ENCODE peak calls at places on chromosomes 11 and 22, in ten cellular contexts. O is ovary, A is IMR-90, J is esophagus squamous epithelium, G is Peyer's patch, N is HCT116, V is uterus, R is transverse colon, C is testis, X is breast epithelium. T is an unnamed sample.

GRCh38 chr11:66039765-66040164 is 9.2 kb downstream of the GAL3ST3 start:
- DNase-seq in O (no peak), A (no peak), J (no peak), G (no peak), N (no peak), V (no peak), R (no peak), C (no peak), X (no peak), T (no peak)

GRCh38 chr11:122673706-122674105 is 18.2 kb downstream of the UBASH3B start:
- DNase-seq in O (no peak), A (peak; percentile 71), J (no peak), G (no peak), N (no peak), V (no peak), R (no peak), C (no peak), X (no peak), T (no peak)

GRCh38 chr11:114150671-114151070 is 91.2 kb downstream of the ZBTB16 start:
- DNase-seq in O (no peak), A (no peak), J (no peak), G (no peak), N (no peak), V (no peak), R (no peak), C (no peak), X (no peak), T (no peak)

GRCh38 chr22:28123989-28124766 is 205.1 kb upstream of the PITPNB start:
- DNase-seq in O (no peak), A (no peak), J (no peak), G (no peak), N (no peak), V (no peak), R (no peak), C (no peak), X (no peak), T (no peak)

GRCh38 chr11:11963842-11964773 is 44.3 kb downstream of the DKK3 start:
- DNase-seq in O (no peak), A (no peak), J (no peak), G (no peak), N (no peak), V (no peak), R (no peak), C (no peak), X (no peak), T (peak; percentile 85)

GRCh38 chr11:95922099-95922498 is 1.8 kb downstream of the MTMR2 start:
- DNase-seq in O (no peak), A (no peak), J (no peak), G (no peak), N (no peak), V (no peak), R (no peak), C (no peak), X (no peak), T (no peak)

GRCh38 chr11:11839718-11840117 is 2.1 kb upstream of the USP47 start:
- DNase-seq in O (no peak), A (no peak), J (no peak), G (no peak), N (no peak), V (no peak), R (no peak), C (no peak), X (no peak), T (no peak)

GRCh38 chr11:3165152-3165705 is at the start of gene OSBPL5:
- DNase-seq in O (peak; percentile 80), A (peak; percentile 59), J (no peak), G (peak; percentile 77), N (no peak), V (peak; percentile 82), R (peak; percentile 82), C (peak; percentile 77), X (peak; percentile 59), T (peak; percentile 72)

GRCh38 chr11:57482782-57483569 is 22.6 kb downstream of the RTN4RL2 start:
- DNase-seq in O (no peak), A (peak; percentile 21), J (no peak), G (peak; percentile 61), N (no peak), V (no peak), R (peak; percentile 35), C (peak; percentile 61), X (no peak), T (no peak)

GRCh38 chr11:119752946-119753345 is 23.9 kb upstream of the NECTIN1 start:
- DNase-seq in O (no peak), A (no peak), J (no peak), G (no peak), N (no peak), V (no peak), R (no peak), C (no peak), X (peak; percentile 45), T (no peak)

GRCh38 chr11:123977731-123978347 is at the start of gene OR10S1:
- DNase-seq in O (no peak), A (no peak), J (no peak), G (no peak), N (peak; percentile 48), V (no peak), R (no peak), C (no peak), X (no peak), T (no peak)

GRCh38 chr22:45007247-45007945 is 2.4 kb downstream of the PHF21B start:
- DNase-seq in O (peak; percentile 66), A (peak; percentile 27), J (no peak), G (no peak), N (no peak), V (peak; percentile 50), R (no peak), C (peak; percentile 80), X (no peak), T (peak; percentile 22)

GRCh38 chr11:3853935-3854659 is 1.4 kb upstream of the STIM1 start:
- DNase-seq in O (no peak), A (no peak), J (no peak), G (peak; percentile 90), N (no peak), V (peak; percentile 28), R (peak; percentile 60), C (peak; percentile 51), X (peak; percentile 46), T (no peak)

GRCh38 chr22:33914699-33915098 is 5.6 kb downstream of the LARGE1 start:
- DNase-seq in O (no peak), A (no peak), J (no peak), G (no peak), N (no peak), V (no peak), R (no peak), C (no peak), X (no peak), T (no peak)

GRCh38 chr22:33909075-33909458 is 11.2 kb downstream of the LARGE1 start:
- DNase-seq in O (peak; percentile 59), A (peak; percentile 84), J (no peak), G (no peak), N (no peak), V (peak; percentile 48), R (peak; percentile 19), C (no peak), X (no peak), T (no peak)

GRCh38 chr22:33909906-33910305 is 10.4 kb downstream of the LARGE1 start:
- DNase-seq in O (no peak), A (no peak), J (no peak), G (no peak), N (no peak), V (no peak), R (no peak), C (no peak), X (no peak), T (no peak)

GRCh38 chr22:33914131-33914530 is 6.1 kb downstream of the LARGE1 start:
- DNase-seq in O (no peak), A (no peak), J (no peak), G (no peak), N (no peak), V (no peak), R (no peak), C (no peak), X (no peak), T (no peak)

GRCh38 chr22:33913188-33913587 is 7.1 kb downstream of the LARGE1 start:
- DNase-seq in O (no peak), A (no peak), J (no peak), G (no peak), N (no peak), V (no peak), R (no peak), C (no peak), X (no peak), T (no peak)
- H3K4me1 ChIP-seq in O (peaks cover 8% of the 10 kb centered on the region), A (peaks cover 7% of the 10 kb centered on the region), J (peaks cover 5% of the 10 kb centered on the region), G (no peaks in the 10 kb centered on the region), N (no peaks in the 10 kb centered on the region), V (no peaks in the 10 kb centered on the region), R (peaks cover 4% of the 10 kb centered on the region), C (no peaks in the 10 kb centered on the region), X (no peaks in the 10 kb centered on the region), T (peaks cover 14% of the 10 kb centered on the region)

GRCh38 chr11:75441804-75442132 is 8.8 kb upstream of the KLHL35 start:
- DNase-seq in O (no peak), A (no peak), J (no peak), G (no peak), N (no peak), V (no peak), R (no peak), C (no peak), X (no peak), T (no peak)
- TF ChIP-seq POLR2A in O (no peak), A (no peak), J (no peak), G (no peak), N (no peak), V (no peak), R (no peak), C (no peak), X (no peak), T (no peak)

GRCh38 chr11:97463891-97464290 is 1074.1 kb downstream of the JRKL start:
- DNase-seq in O (no peak), A (no peak), J (no peak), G (no peak), N (no peak), V (no peak), R (no peak), C (no peak), X (no peak), T (no peak)
- H3K9me3 ChIP-seq in O (no peaks in the 10 kb centered on the region), A (peaks cover 14% of the 10 kb centered on the region), J (no peaks in the 10 kb centered on the region), G (peaks cover 8% of the 10 kb centered on the region), N (peaks cover 4% of the 10 kb centered on the region), V (no peaks in the 10 kb centered on the region), R (no peaks in the 10 kb centered on the region), C (no peaks in the 10 kb centered on the region), X (peaks cover 17% of the 10 kb centered on the region), T (no peaks in the 10 kb centered on the region)

GRCh38 chr22:37305873-37306272 is 23.6 kb downstream of the CYTH4 start:
- DNase-seq in O (no peak), A (no peak), J (no peak), G (no peak), N (no peak), V (no peak), R (no peak), C (no peak), X (no peak), T (no peak)

GRCh38 chr22:37304595-37305343 is 22.5 kb downstream of the CYTH4 start:
- DNase-seq in O (no peak), A (peak; percentile 69), J (no peak), G (no peak), N (no peak), V (no peak), R (no peak), C (no peak), X (no peak), T (no peak)

GRCh38 chr22:37308385-37309200 is 26.3 kb downstream of the CYTH4 start:
- DNase-seq in O (no peak), A (no peak), J (no peak), G (no peak), N (no peak), V (no peak), R (no peak), C (no peak), X (no peak), T (no peak)

GRCh38 chr22:37303821-37304274 is 21.5 kb downstream of the CYTH4 start:
- DNase-seq in O (no peak), A (peak; percentile 95), J (no peak), G (no peak), N (peak; percentile 42), V (no peak), R (no peak), C (no peak), X (no peak), T (no peak)

GRCh38 chr22:37306494-37306829 is 24.2 kb downstream of the CYTH4 start:
- DNase-seq in O (no peak), A (no peak), J (no peak), G (no peak), N (no peak), V (no peak), R (no peak), C (no peak), X (no peak), T (no peak)
- H3K4me1 ChIP-seq in O (peaks cover 3% of the 10 kb centered on the region), A (peaks cover 57% of the 10 kb centered on the region), J (peaks cover 28% of the 10 kb centered on the region), G (no peaks in the 10 kb centered on the region), N (peaks cover 79% of the 10 kb centered on the region), V (peaks cover 9% of the 10 kb centered on the region), R (no peaks in the 10 kb centered on the region), C (peaks cover 18% of the 10 kb centered on the region), X (peaks cover 3% of the 10 kb centered on the region), T (no peaks in the 10 kb centered on the region)

T was measured in right lobe of liver.